ENCODE peak calls at places on chromosomes 11 and 22, in four cellular contexts. K is K562, A is HepG2, F is GM12878. E is an unnamed sample.

GRCh38 chr11:103111400-103111799 is 2.2 kb downstream of the DYNC2H1 start:
- DNase-seq in K (no peak), A (no peak), F (no peak), E (no peak)

GRCh38 chr11:130301002-130301401 is 13.7 kb downstream of the ZBTB44 start:
- DNase-seq in K (no peak), A (no peak), F (no peak), E (no peak)

GRCh38 chr22:38104084-38104483 is 6.4 kb downstream of the BAIAP2L2 start:
- DNase-seq in K (peak), A (no peak), F (no peak), E (no peak)

GRCh38 chr22:23119492-23120414 is 22.0 kb downstream of the RSPH14 start:
- DNase-seq in K (no peak), A (no peak), F (no peak), E (peak)

GRCh38 chr11:118091690-118092089 is 4.9 kb upstream of the SMIM35 start:
- DNase-seq in K (no peak), A (no peak), F (no peak), E (no peak)

GRCh38 chr11:534592-535518 is 521 bp downstream of the HRAS start:
- DNase-seq in K (no peak), A (no peak), F (no peak), E (peak)

GRCh38 chr11:114377612-114378267 is 22.6 kb downstream of the C11orf71 start:
- DNase-seq in K (no peak), A (no peak), F (no peak), E (no peak)

GRCh38 chr11:92776676-92777075 is 192.8 kb upstream of the MTNR1B start:
- DNase-seq in K (no peak), A (no peak), F (no peak), E (no peak)

GRCh38 chr11:47946682-47947575 is 33.4 kb upstream of the PTPRJ start:
- DNase-seq in K (peak), A (no peak), F (no peak), E (peak)

GRCh38 chr11:123197711-123198110 is 2.7 kb upstream of the CLMP start:
- DNase-seq in K (no peak), A (no peak), F (no peak), E (no peak)

GRCh38 chr11:96237759-96238158 is 105.2 kb downstream of the MAML2 start:
- DNase-seq in K (no peak), A (peak), F (no peak), E (no peak)

GRCh38 chr11:97979741-97980140 is 1041.0 kb upstream of the CNTN5 start:
- DNase-seq in K (no peak), A (no peak), F (no peak), E (no peak)

GRCh38 chr11:46677991-46678740 is 22.3 kb downstream of the ARHGAP1 start:
- DNase-seq in K (no peak), A (no peak), F (no peak), E (no peak)

GRCh38 chr11:130177782-130178181 is 18.2 kb downstream of the ST14 start:
- DNase-seq in K (no peak), A (no peak), F (no peak), E (no peak)

GRCh38 chr22:17916226-17916889 is 108.0 kb downstream of the MICAL3 start:
- DNase-seq in K (peak), A (no peak), F (no peak), E (no peak)

GRCh38 chr11:60992842-60993409 is 21.4 kb downstream of the CD6 start:
- DNase-seq in K (no peak), A (no peak), F (no peak), E (no peak)

GRCh38 chr22:23398701-23399366 is 181.3 kb downstream of the IGLL1 start:
- DNase-seq in K (no peak), A (no peak), F (no peak), E (no peak)

GRCh38 chr11:113894421-113894996 is 10.1 kb upstream of the HTR3B start:
- DNase-seq in K (no peak), A (no peak), F (no peak), E (no peak)

GRCh38 chr11:95684701-95685100 is 104.9 kb downstream of the FAM76B start:
- DNase-seq in K (no peak), A (no peak), F (no peak), E (no peak)

GRCh38 chr22:33605686-33606085 is 314.6 kb downstream of the LARGE1 start:
- DNase-seq in K (no peak), A (no peak), F (no peak), E (no peak)

GRCh38 chr11:105357764-105358163 is 218.2 kb upstream of the CARD18 start:
- DNase-seq in K (no peak), A (no peak), F (no peak), E (no peak)

GRCh38 chr11:77547863-77548551 is 41.7 kb upstream of the AQP11 start:
- DNase-seq in K (peak), A (peak), F (peak), E (peak)

DNA sequence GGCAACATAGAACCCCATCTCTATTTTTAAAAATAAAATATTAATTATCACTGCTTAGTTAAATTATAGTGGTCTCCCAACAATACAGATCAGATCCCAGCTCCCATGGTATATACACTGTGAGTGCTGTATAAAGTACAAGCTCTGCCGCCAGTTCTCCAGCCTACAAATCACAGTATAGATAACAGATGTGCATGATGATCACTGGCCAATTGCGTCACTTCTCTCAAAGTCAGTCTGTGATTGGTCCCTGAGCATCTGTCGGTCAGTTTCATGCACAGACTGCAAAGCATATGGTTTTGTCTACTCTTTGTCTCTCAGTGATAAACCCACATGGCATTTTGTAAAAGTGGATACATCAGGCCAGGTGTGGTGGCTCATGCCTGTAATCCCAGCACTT is 15.6 kb downstream of the PPARA start:
- DNase-seq in K (no peak), A (no peak), F (no peak), E (no peak)
- TF ChIP-seq MYC in K (no peak), A (no peak), F (no peak), E (no peak)

DNA sequence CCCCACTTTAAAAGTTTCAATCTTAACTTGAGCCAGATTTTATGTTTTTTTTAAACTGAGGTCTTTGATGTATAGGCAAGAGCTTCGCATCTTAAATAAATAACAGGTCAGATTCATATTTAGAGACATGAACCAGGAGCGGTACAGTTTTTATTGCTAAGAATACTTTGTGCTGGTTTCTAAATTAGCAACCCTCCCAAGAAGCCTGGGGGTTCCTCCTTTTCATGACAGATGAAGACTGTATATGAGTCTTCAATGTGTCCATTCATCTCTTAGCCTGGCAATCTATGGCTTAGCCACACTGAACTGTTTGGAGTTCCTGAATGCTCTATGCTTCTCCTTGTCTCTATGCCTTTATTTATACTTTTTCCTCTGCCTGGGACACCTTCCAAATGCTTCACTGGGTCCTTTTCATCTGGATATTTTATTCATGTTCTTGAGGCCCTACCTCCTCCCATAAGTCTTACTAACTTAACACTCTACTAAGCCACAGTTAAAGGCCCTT is 338.5 kb downstream of the INSC start:
- DNase-seq in K (no peak), A (no peak), F (no peak), E (no peak)
- H3K27ac ChIP-seq in K (no peak), A (no peak), F (no peak), E (no peak)

DNA sequence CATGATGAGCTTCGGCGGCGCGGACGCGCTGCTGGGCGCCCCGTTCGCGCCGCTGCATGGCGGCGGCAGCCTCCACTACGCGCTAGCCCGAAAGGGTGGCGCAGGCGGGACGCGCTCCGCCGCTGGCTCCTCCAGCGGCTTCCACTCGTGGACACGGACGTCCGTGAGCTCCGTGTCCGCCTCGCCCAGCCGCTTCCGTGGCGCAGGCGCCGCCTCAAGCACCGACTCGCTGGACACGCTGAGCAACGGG is 169 bp downstream of the NEFH start:
- DNase-seq in K (no peak), A (no peak), F (no peak), E (no peak)
- H3K9ac ChIP-seq in K (peak), A (no peak), F (no peak), E (no peak)

GRCh38 chr22:31206896-31207687 is 5.0 kb upstream of the LIMK2 start:
- DNase-seq in K (no peak), A (no peak), F (no peak), E (no peak)
- TF ChIP-seq MYC in K (no peak), A (no peak), F (no peak), E (no peak)

GRCh38 chr11:122085712-122086111 is 30.3 kb downstream of the BLID start:
- DNase-seq in K (no peak), A (no peak), F (no peak), E (no peak)
- H3K27ac ChIP-seq in K (no peak), A (no peak), F (no peak), E (peak)

DNA sequence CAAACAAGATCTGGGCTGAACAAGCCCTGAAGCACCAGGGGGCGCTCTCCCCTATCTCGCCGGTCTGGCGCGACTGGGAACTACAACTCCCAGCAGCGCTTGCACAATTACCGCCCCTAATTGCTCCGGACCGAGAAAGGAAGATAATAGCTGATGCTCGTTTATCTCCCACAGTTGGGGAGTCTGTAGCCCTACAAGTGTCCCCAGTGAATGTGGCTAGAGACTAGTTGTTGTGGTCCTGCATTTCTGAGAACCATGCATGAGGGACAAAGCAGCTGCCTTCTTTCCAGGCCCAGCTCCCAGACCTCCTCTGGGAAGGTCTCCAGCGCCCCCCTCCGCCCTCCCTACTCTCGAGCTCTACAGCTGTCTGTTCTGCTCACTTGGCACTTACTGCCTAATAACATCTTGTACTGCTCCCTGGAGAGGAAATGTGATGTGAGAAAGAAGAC is 34.4 kb downstream of the NRXN2 start:
- DNase-seq in K (peak), A (peak), F (peak), E (peak)
- H3K9ac ChIP-seq in K (no peak), A (peak), F (no peak), E (no peak)

DNA sequence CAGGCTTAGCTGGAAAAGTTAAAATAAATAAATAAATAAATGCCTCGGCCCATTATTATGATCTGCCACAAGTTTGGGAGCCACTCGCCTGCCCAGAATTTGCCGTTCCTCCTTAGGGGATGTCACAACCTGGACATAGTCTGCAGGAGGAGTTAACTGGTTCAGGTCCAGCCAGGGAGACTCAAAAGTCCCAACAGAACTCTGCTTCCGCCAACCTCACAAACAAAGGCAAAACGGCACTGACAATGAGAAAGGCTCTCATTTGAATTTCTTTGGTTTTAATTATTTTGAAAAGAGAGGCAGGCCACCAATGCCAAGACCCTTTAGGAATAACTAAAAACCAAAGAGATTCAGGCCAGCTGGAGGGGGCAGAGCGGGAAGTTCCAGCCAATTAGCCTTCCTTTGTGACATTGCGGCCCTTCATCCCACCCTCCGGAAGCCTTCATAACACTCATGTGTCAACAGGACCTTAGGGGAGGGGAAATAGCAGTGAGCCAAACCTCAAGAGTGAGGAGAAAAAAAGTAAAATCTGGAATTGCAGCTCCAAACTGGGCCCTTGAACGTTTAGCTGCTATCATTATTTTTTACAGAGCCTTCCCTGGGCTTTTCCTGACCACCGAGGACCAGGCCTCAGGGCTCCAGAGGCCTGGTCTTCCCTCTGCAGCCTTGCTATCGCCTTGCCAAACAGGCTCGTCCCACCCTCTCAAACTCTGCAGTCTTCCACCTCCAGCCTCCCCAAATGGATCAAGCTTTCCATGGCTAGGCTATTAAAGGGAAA is 114.4 kb downstream of the CCDC34 start:
- DNase-seq in K (no peak), A (peak), F (no peak), E (no peak)
- TF ChIP-seq MYC in K (no peak), A (no peak), F (no peak), E (no peak)

GRCh38 chr11:1838426-1839131 is at the start of gene TNNI2:
- DNase-seq in K (no peak), A (no peak), F (no peak), E (no peak)
- H3K27ac ChIP-seq in K (no peak), A (no peak), F (no peak), E (no peak)

GRCh38 chr11:1853376-1854131 is 670 bp downstream of the LSP1 start:
- DNase-seq in K (no peak), A (no peak), F (no peak), E (no peak)
- H3K9ac ChIP-seq in K (no peak), A (no peak), F (peak), E (no peak)

GRCh38 chr11:19560156-19560555 is 152.5 kb upstream of the NAV2 start:
- DNase-seq in K (no peak), A (no peak), F (no peak), E (peak)

GRCh38 chr11:19557720-19558140 is 154.9 kb upstream of the NAV2 start:
- DNase-seq in K (peak), A (peak), F (no peak), E (peak)

GRCh38 chr11:19557185-19557584 is 155.5 kb upstream of the NAV2 start:
- DNase-seq in K (no peak), A (no peak), F (no peak), E (no peak)

GRCh38 chr11:19559746-19560145 is 152.9 kb upstream of the NAV2 start:
- DNase-seq in K (no peak), A (no peak), F (no peak), E (no peak)

DNA sequence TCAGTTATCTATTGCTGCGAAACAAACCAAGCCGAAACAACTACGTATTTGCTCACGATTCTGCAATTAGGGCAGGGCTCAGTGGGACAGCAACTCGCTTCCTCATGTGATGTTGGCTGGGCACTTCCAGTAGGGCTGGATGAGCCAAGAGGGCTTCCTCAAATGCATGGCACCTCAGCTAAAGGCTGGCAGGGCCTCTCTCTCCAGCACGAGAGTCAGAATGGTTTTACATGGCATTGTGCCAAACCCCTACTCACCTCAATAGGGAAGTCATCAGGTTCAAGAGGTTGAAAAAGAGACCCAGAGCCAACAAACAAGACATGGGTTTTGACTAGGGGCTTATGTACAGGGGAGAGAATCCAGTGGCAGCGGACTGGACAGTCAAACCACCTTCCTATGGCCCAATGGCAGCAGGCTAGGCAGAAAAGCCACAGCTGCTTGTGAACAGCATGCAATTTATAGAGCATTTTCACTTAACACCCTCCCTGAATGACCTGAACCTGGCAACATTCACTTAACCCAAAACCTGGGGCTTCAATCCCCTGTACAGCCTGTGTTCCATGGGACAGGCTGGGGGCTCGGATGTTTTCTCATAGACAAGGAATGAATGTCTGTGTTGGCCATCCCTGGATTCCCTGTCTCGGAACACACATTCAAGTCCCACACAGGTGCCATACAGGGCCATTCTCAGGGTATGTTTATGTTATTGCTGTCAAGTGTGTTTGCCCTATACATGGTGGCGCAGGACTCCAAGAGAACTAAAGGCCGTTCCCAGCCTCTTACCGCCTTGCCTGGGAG is 154.2 kb upstream of the NAV2 start:
- DNase-seq in K (no peak), A (no peak), F (no peak), E (no peak)
- TF ChIP-seq MYC in K (no peak), A (no peak), F (no peak), E (no peak)